ENCODE peak calls at places on chromosome 1, in six cellular contexts. X is foreskin fibroblast, K is psoas muscle, A is tibial artery, O is left lung, J is AG10803. Z is an unnamed sample.

GRCh38 chr1:72848997-72849396 is 566.7 kb upstream of the NEGR1 start:
- DNase-seq in X (no peak), K (no peak), A (no peak), O (no peak), J (no peak), Z (no peak)

GRCh38 chr1:172054172-172054571 is 212.9 kb downstream of the DNM3 start:
- DNase-seq in X (peak), K (no peak), A (no peak), O (no peak), J (no peak), Z (no peak)

GRCh38 chr1:74505889-74506288 is 6.5 kb downstream of the LRRC53 start:
- DNase-seq in X (no peak), K (no peak), A (no peak), O (no peak), J (no peak), Z (no peak)

GRCh38 chr1:23478896-23479790 is 4.8 kb downstream of the ASAP3 start:
- DNase-seq in X (peak), K (peak), A (peak), O (peak), J (peak), Z (peak)

GRCh38 chr1:161196521-161197451 is 2.1 kb downstream of the ADAMTS4 start:
- DNase-seq in X (peak), K (peak), A (no peak), O (no peak), J (peak), Z (peak)

GRCh38 chr1:36408479-36408878 is 10.8 kb upstream of the LSM10 start:
- DNase-seq in X (peak), K (no peak), A (no peak), O (no peak), J (peak), Z (no peak)

GRCh38 chr1:16162163-16162822 is 6.4 kb upstream of the EPHA2 start:
- DNase-seq in X (no peak), K (no peak), A (no peak), O (no peak), J (no peak), Z (no peak)

GRCh38 chr1:114079596-114080190 is 74.0 kb downstream of the SYT6 start:
- DNase-seq in X (no peak), K (no peak), A (no peak), O (no peak), J (no peak), Z (no peak)

GRCh38 chr1:96999191-96999590 is 277.6 kb downstream of the PTBP2 start:
- DNase-seq in X (no peak), K (no peak), A (no peak), O (no peak), J (no peak), Z (no peak)

GRCh38 chr1:14924012-14924452 is 229.5 kb upstream of the TMEM51 start:
- DNase-seq in X (peak), K (peak), A (peak), O (peak), J (peak), Z (peak)

GRCh38 chr1:168467452-168467851 is 76.3 kb downstream of the XCL2 start:
- DNase-seq in X (no peak), K (no peak), A (no peak), O (no peak), J (no peak), Z (no peak)

GRCh38 chr1:115980998-115981993 is 5.0 kb downstream of the SLC22A15 start:
- DNase-seq in X (peak), K (no peak), A (no peak), O (no peak), J (peak), Z (no peak)

GRCh38 chr1:233005703-233006102 is 55.3 kb downstream of the NTPCR start:
- DNase-seq in X (peak), K (no peak), A (no peak), O (no peak), J (peak), Z (peak)

GRCh38 chr1:191453487-191453886 is 704.8 kb upstream of the RGS18 start:
- DNase-seq in X (no peak), K (no peak), A (no peak), O (no peak), J (no peak), Z (no peak)

GRCh38 chr1:160030657-160031367 is 978 bp downstream of the PIGM start:
- DNase-seq in X (no peak), K (no peak), A (peak), O (peak), J (no peak), Z (no peak)

GRCh38 chr1:230350208-230350921 is 75.8 kb downstream of the PGBD5 start:
- DNase-seq in X (peak), K (peak), A (no peak), O (no peak), J (peak), Z (no peak)

GRCh38 chr1:6961905-6962304 is 176.7 kb downstream of the CAMTA1 start:
- DNase-seq in X (no peak), K (no peak), A (no peak), O (no peak), J (no peak), Z (no peak)

GRCh38 chr1:5743435-5744095 is 248.7 kb downstream of the NPHP4 start:
- DNase-seq in X (no peak), K (peak), A (no peak), O (peak), J (no peak), Z (no peak)

GRCh38 chr1:38270241-38270871 is 223.8 kb upstream of the POU3F1 start:
- DNase-seq in X (no peak), K (no peak), A (no peak), O (no peak), J (no peak), Z (no peak)

GRCh38 chr1:96144636-96145035 is 576.9 kb upstream of the PTBP2 start:
- DNase-seq in X (no peak), K (no peak), A (no peak), O (no peak), J (no peak), Z (no peak)

GRCh38 chr1:53390261-53390660 is 62.4 kb upstream of the LRP8 start:
- DNase-seq in X (no peak), K (peak), A (peak), O (no peak), J (no peak), Z (peak)

GRCh38 chr1:53091841-53092645 is 30.0 kb downstream of the PODN start:
- DNase-seq in X (no peak), K (no peak), A (no peak), O (no peak), J (peak), Z (no peak)

GRCh38 chr1:160704250-160704649 is 7.4 kb downstream of the CD48 start:
- DNase-seq in X (no peak), K (no peak), A (peak), O (peak), J (no peak), Z (no peak)

GRCh38 chr1:204660509-204660908 is 25.0 kb downstream of the LRRN2 start:
- DNase-seq in X (peak), K (no peak), A (no peak), O (no peak), J (peak), Z (no peak)

GRCh38 chr1:169260478-169260877 is 107.1 kb downstream of the NME7 start:
- DNase-seq in X (no peak), K (no peak), A (no peak), O (no peak), J (no peak), Z (no peak)

GRCh38 chr1:67339623-67340343 is 32.1 kb downstream of the IL12RB2 start:
- DNase-seq in X (peak), K (no peak), A (no peak), O (no peak), J (peak), Z (no peak)
- H3K4me3 ChIP-seq in X (peak), K (peak), A (no peak), O (no peak), J (no peak), Z (no peak)

GRCh38 chr1:112925015-112925414 is 31.0 kb downstream of the SLC16A1 start:
- DNase-seq in X (no peak), K (no peak), A (no peak), O (no peak), J (no peak), Z (no peak)
- TF ChIP-seq CTCF in X (peak), K (no peak), A (no peak), O (no peak), J (no peak), Z (no peak)

DNA sequence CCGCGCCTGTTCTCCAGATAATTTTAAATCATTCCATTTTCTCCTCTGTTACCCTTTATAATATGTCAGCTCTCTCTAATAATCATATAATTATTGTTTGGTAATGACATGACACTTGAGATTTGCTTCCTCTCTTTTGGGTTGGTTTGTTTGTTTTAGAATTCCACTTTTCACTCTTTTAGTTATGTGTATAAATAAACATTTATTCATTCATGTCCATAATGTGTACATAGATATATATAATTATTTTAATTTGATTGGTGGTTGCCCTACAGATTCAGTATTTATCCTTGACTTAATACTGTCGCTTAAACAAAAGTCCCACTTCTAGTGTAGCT is 93.4 kb upstream of the FMN2 start:
- DNase-seq in X (no peak), K (no peak), A (no peak), O (no peak), J (no peak), Z (no peak)
- H3K4me3 ChIP-seq in X (no peak), K (peak), A (peak), O (peak), J (no peak), Z (no peak)

DNA sequence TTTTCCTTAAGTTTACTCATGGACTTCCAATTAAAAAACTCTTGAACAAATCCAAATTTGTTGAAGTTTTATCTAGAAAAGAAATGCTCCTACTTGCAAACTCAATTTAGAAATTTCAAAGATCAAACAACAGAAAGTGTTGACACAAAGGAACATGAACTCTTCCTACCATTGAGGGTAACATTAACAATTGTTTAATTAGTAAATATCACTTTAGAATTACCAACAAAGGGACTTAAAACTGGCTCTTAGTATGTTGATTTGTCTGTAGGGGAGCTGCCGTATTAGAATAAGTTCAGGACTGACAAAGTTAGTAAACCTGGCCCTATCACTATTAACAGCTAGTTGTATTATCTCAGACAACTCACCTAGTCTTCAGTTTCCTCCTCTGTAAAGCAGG is 57.9 kb downstream of the CCDC18 start:
- DNase-seq in X (no peak), K (no peak), A (no peak), O (no peak), J (no peak), Z (no peak)
- TF ChIP-seq CTCF in X (no peak), K (no peak), A (no peak), O (no peak), J (no peak), Z (no peak)

GRCh38 chr1:174131032-174131638 is 28.2 kb upstream of the RABGAP1L start:
- DNase-seq in X (no peak), K (no peak), A (no peak), O (no peak), J (no peak), Z (no peak)

GRCh38 chr1:174135200-174135599 is 24.1 kb upstream of the RABGAP1L start:
- DNase-seq in X (peak), K (no peak), A (no peak), O (no peak), J (peak), Z (no peak)

GRCh38 chr1:174136714-174137113 is 22.6 kb upstream of the RABGAP1L start:
- DNase-seq in X (no peak), K (no peak), A (no peak), O (no peak), J (no peak), Z (no peak)

DNA sequence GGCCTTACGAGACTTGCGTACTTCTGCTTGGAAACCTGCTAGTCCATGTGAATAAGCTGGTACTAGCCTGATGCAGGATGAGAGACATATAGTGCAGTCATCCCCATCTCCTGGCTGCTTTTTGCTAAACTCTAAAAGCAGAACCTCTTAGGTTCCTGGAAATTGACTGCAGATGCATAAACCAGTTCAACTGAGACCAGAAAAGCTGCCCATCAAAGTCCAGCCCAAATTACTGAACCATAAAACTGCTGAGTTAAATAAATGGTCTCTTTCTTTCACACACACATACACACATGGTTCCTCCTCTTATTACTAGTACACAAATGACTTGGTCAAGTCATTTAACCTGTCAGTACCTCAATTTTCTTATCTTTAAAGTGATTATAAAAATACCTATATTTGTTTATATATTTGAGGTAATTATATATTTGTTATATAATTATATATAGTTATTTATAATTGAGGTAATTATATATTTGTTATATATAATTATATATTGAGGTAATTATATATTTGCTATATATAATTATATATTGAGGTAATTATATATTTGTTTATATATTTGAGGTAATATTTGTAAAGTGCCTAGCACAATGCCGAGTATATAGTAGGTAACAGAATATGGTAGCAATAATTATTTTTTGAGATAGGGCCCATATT is 25.2 kb upstream of the RABGAP1L start:
- DNase-seq in X (no peak), K (no peak), A (no peak), O (no peak), J (no peak), Z (no peak)
- H3K4me3 ChIP-seq in X (no peak), K (no peak), A (no peak), O (no peak), J (no peak), Z (no peak)

GRCh38 chr1:158179301-158180041 is 1.2 kb upstream of the CD1D start:
- DNase-seq in X (no peak), K (no peak), A (no peak), O (no peak), J (no peak), Z (no peak)
- TF ChIP-seq CTCF in X (no peak), K (no peak), A (no peak), O (no peak), J (no peak), Z (no peak)

GRCh38 chr1:10910490-10911273 is 101.8 kb upstream of the TARDBP start:
- DNase-seq in X (no peak), K (no peak), A (no peak), O (no peak), J (no peak), Z (no peak)
- H3K4me3 ChIP-seq in X (no peak), K (no peak), A (no peak), O (no peak), J (no peak), Z (no peak)

DNA sequence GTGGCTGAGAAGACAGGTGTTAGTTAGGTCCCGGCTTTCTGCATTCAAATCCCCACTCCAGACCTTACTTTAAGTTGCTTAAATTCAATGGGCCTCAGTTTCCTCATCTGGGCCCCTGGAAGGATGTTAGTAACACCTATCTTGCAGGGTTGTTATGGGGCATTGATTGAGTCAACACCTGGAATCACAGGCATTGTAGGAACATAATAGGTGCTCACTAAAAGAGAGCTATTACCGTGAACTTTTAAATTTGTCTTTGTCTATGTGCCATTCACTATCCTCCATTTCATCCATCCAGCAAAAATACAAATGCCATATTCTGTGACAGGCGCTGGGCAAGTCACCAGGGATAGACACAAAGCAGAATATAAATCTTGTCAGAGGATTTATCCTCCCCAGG is 10.5 kb upstream of the MAPKAPK2 start:
- DNase-seq in X (no peak), K (no peak), A (no peak), O (no peak), J (no peak), Z (no peak)
- TF ChIP-seq CTCF in X (no peak), K (no peak), A (no peak), O (no peak), J (no peak), Z (no peak)

GRCh38 chr1:35253941-35254340 is 14.6 kb upstream of the ZMYM4 start:
- DNase-seq in X (no peak), K (no peak), A (no peak), O (no peak), J (no peak), Z (no peak)
- H3K4me3 ChIP-seq in X (no peak), K (no peak), A (no peak), O (no peak), J (no peak), Z (no peak)

GRCh38 chr1:44250113-44250781 is 37.0 kb downstream of the DMAP1 start:
- DNase-seq in X (no peak), K (no peak), A (no peak), O (no peak), J (no peak), Z (no peak)

GRCh38 chr1:44251989-44252625 is 38.8 kb downstream of the DMAP1 start:
- DNase-seq in X (no peak), K (no peak), A (no peak), O (no peak), J (no peak), Z (no peak)

GRCh38 chr1:44251486-44251885 is 38.2 kb downstream of the DMAP1 start:
- DNase-seq in X (no peak), K (no peak), A (no peak), O (no peak), J (no peak), Z (no peak)

GRCh38 chr1:44246806-44247205 is 33.5 kb downstream of the DMAP1 start:
- DNase-seq in X (no peak), K (no peak), A (no peak), O (no peak), J (no peak), Z (no peak)

GRCh38 chr1:44249543-44249942 is 36.3 kb downstream of the DMAP1 start:
- DNase-seq in X (peak), K (no peak), A (no peak), O (no peak), J (no peak), Z (no peak)
- TF ChIP-seq CTCF in X (no peak), K (no peak), A (no peak), O (no peak), J (no peak), Z (no peak)

Z was measured in lower leg skin.